ENCODE peak calls at places on chromosomes 16 and 17, in nine cellular contexts. One of them, this sample, is unnamed.

GRCh38 chr17:64504769-64505319 is 1.2 kb downstream of the DDX5 start:
- DNase-seq in CD4-positive, CD25-positive, alpha-beta regulatory T cell: no peak
- DNase-seq in HL-60: peak
- DNase-seq in heart right ventricle: peak
- DNase-seq in ovary: no peak
- DNase-seq in foreskin keratinocyte: no peak
- DNase-seq in right lobe of liver: no peak
- DNase-seq in CD4-positive, alpha-beta memory T cell: peak
- DNase-seq in uterus: peak
- DNase-seq in this sample: no peak

GRCh38 chr16:85008267-85008666 is 3.1 kb downstream of the ZDHHC7 start:
- DNase-seq in CD4-positive, CD25-positive, alpha-beta regulatory T cell: no peak
- DNase-seq in HL-60: no peak
- DNase-seq in heart right ventricle: no peak
- DNase-seq in ovary: no peak
- DNase-seq in foreskin keratinocyte: no peak
- DNase-seq in right lobe of liver: no peak
- DNase-seq in CD4-positive, alpha-beta memory T cell: no peak
- DNase-seq in uterus: no peak
- DNase-seq in this sample: no peak

GRCh38 chr16:86604436-86605220 is 26.3 kb downstream of the FOXL1 start:
- DNase-seq in CD4-positive, CD25-positive, alpha-beta regulatory T cell: peak
- DNase-seq in HL-60: no peak
- DNase-seq in heart right ventricle: no peak
- DNase-seq in ovary: no peak
- DNase-seq in foreskin keratinocyte: no peak
- DNase-seq in right lobe of liver: no peak
- DNase-seq in CD4-positive, alpha-beta memory T cell: peak
- DNase-seq in uterus: no peak
- DNase-seq in this sample: no peak

GRCh38 chr17:50708050-50709000 is 611 bp upstream of the ANKRD40 start:
- DNase-seq in CD4-positive, CD25-positive, alpha-beta regulatory T cell: no peak
- DNase-seq in HL-60: no peak
- DNase-seq in heart right ventricle: no peak
- DNase-seq in ovary: no peak
- DNase-seq in foreskin keratinocyte: no peak
- DNase-seq in right lobe of liver: no peak
- DNase-seq in CD4-positive, alpha-beta memory T cell: peak
- DNase-seq in uterus: no peak
- DNase-seq in this sample: no peak

GRCh38 chr17:75830168-75831031 is 13.8 kb downstream of the UNC13D start:
- DNase-seq in CD4-positive, CD25-positive, alpha-beta regulatory T cell: no peak
- DNase-seq in HL-60: no peak
- DNase-seq in heart right ventricle: no peak
- DNase-seq in ovary: no peak
- DNase-seq in foreskin keratinocyte: no peak
- DNase-seq in right lobe of liver: no peak
- DNase-seq in CD4-positive, alpha-beta memory T cell: no peak
- DNase-seq in uterus: no peak
- DNase-seq in this sample: no peak

GRCh38 chr17:46044286-46044928 is 45.4 kb downstream of the STH start:
- DNase-seq in CD4-positive, CD25-positive, alpha-beta regulatory T cell: peak
- DNase-seq in HL-60: peak
- DNase-seq in heart right ventricle: peak
- DNase-seq in ovary: peak
- DNase-seq in foreskin keratinocyte: peak
- DNase-seq in right lobe of liver: peak
- DNase-seq in CD4-positive, alpha-beta memory T cell: peak
- DNase-seq in uterus: peak
- DNase-seq in this sample: peak

GRCh38 chr17:49371178-49371834 is 9.3 kb upstream of the ZNF652 start:
- DNase-seq in CD4-positive, CD25-positive, alpha-beta regulatory T cell: no peak
- DNase-seq in HL-60: no peak
- DNase-seq in heart right ventricle: no peak
- DNase-seq in ovary: no peak
- DNase-seq in foreskin keratinocyte: no peak
- DNase-seq in right lobe of liver: no peak
- DNase-seq in CD4-positive, alpha-beta memory T cell: no peak
- DNase-seq in uterus: no peak
- DNase-seq in this sample: no peak

GRCh38 chr16:82638095-82638798 is 11.5 kb downstream of the CDH13 start:
- DNase-seq in CD4-positive, CD25-positive, alpha-beta regulatory T cell: no peak
- DNase-seq in HL-60: no peak
- DNase-seq in heart right ventricle: no peak
- DNase-seq in ovary: no peak
- DNase-seq in foreskin keratinocyte: no peak
- DNase-seq in right lobe of liver: no peak
- DNase-seq in CD4-positive, alpha-beta memory T cell: no peak
- DNase-seq in uterus: no peak
- DNase-seq in this sample: no peak

GRCh38 chr17:44878627-44879221 is 20.5 kb downstream of the EFTUD2 start:
- DNase-seq in CD4-positive, CD25-positive, alpha-beta regulatory T cell: no peak
- DNase-seq in HL-60: no peak
- DNase-seq in heart right ventricle: peak
- DNase-seq in ovary: no peak
- DNase-seq in foreskin keratinocyte: no peak
- DNase-seq in right lobe of liver: no peak
- DNase-seq in CD4-positive, alpha-beta memory T cell: no peak
- DNase-seq in uterus: no peak
- DNase-seq in this sample: no peak

GRCh38 chr17:17942846-17943245 is 29.4 kb downstream of the TOM1L2 start:
- DNase-seq in CD4-positive, CD25-positive, alpha-beta regulatory T cell: no peak
- DNase-seq in HL-60: no peak
- DNase-seq in heart right ventricle: no peak
- DNase-seq in ovary: no peak
- DNase-seq in foreskin keratinocyte: no peak
- DNase-seq in right lobe of liver: no peak
- DNase-seq in CD4-positive, alpha-beta memory T cell: no peak
- DNase-seq in uterus: no peak
- DNase-seq in this sample: no peak

GRCh38 chr17:17946104-17946503 is 26.1 kb downstream of the TOM1L2 start:
- DNase-seq in CD4-positive, CD25-positive, alpha-beta regulatory T cell: no peak
- DNase-seq in HL-60: peak
- DNase-seq in heart right ventricle: no peak
- DNase-seq in ovary: no peak
- DNase-seq in foreskin keratinocyte: no peak
- DNase-seq in right lobe of liver: no peak
- DNase-seq in CD4-positive, alpha-beta memory T cell: no peak
- DNase-seq in uterus: no peak
- DNase-seq in this sample: no peak

GRCh38 chr17:17944743-17945142 is 27.5 kb downstream of the TOM1L2 start:
- DNase-seq in CD4-positive, CD25-positive, alpha-beta regulatory T cell: no peak
- DNase-seq in HL-60: no peak
- DNase-seq in heart right ventricle: no peak
- DNase-seq in ovary: no peak
- DNase-seq in foreskin keratinocyte: no peak
- DNase-seq in right lobe of liver: no peak
- DNase-seq in CD4-positive, alpha-beta memory T cell: no peak
- DNase-seq in uterus: no peak
- DNase-seq in this sample: no peak

GRCh38 chr17:17943281-17943984 is 28.8 kb downstream of the TOM1L2 start:
- DNase-seq in CD4-positive, CD25-positive, alpha-beta regulatory T cell: no peak
- DNase-seq in HL-60: no peak
- DNase-seq in heart right ventricle: no peak
- DNase-seq in ovary: no peak
- DNase-seq in foreskin keratinocyte: no peak
- DNase-seq in right lobe of liver: no peak
- DNase-seq in CD4-positive, alpha-beta memory T cell: no peak
- DNase-seq in uterus: no peak
- DNase-seq in this sample: no peak

DNA sequence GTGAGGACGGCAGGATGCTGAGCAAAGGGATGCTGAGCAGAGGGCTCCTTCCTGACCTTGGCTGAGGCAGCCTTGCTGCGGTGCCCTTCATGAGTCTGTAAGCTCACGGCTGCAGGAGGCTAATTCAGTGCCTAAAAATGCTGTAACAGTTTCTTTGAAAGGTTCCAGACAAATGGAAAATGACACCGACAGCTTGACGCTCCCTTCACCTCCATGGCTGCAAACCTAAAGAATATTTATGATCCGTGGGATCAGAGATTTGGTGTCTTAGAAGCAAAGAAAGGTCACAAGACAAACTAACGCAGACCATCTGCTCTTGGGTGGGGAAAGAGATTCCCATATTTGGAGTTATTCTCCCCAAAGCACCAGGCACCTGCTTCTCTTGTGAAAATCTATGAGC is 27.9 kb downstream of the TOM1L2 start:
- DNase-seq in CD4-positive, CD25-positive, alpha-beta regulatory T cell: no peak
- DNase-seq in HL-60: no peak
- DNase-seq in heart right ventricle: no peak
- DNase-seq in ovary: no peak
- DNase-seq in foreskin keratinocyte: no peak
- DNase-seq in right lobe of liver: no peak
- DNase-seq in CD4-positive, alpha-beta memory T cell: no peak
- DNase-seq in uterus: no peak
- DNase-seq in this sample: no peak
- H3K27ac ChIP-seq in CD4-positive, CD25-positive, alpha-beta regulatory T cell: no peak
- H3K27ac ChIP-seq in HL-60: no peak
- H3K27ac ChIP-seq in heart right ventricle: no peak
- H3K27ac ChIP-seq in ovary: no peak
- H3K27ac ChIP-seq in foreskin keratinocyte: no peak
- H3K27ac ChIP-seq in right lobe of liver: no peak
- H3K27ac ChIP-seq in CD4-positive, alpha-beta memory T cell: no peak
- H3K27ac ChIP-seq in uterus: peak
- H3K27ac ChIP-seq in this sample: no peak

GRCh38 chr16:73037845-73038570 is 9.9 kb downstream of the ZFHX3 start:
- DNase-seq in CD4-positive, CD25-positive, alpha-beta regulatory T cell: no peak
- DNase-seq in HL-60: no peak
- DNase-seq in heart right ventricle: no peak
- DNase-seq in ovary: no peak
- DNase-seq in foreskin keratinocyte: no peak
- DNase-seq in right lobe of liver: no peak
- DNase-seq in CD4-positive, alpha-beta memory T cell: no peak
- DNase-seq in uterus: no peak
- DNase-seq in this sample: no peak

GRCh38 chr16:73034374-73034773 is 13.6 kb downstream of the ZFHX3 start:
- DNase-seq in CD4-positive, CD25-positive, alpha-beta regulatory T cell: no peak
- DNase-seq in HL-60: no peak
- DNase-seq in heart right ventricle: no peak
- DNase-seq in ovary: no peak
- DNase-seq in foreskin keratinocyte: no peak
- DNase-seq in right lobe of liver: no peak
- DNase-seq in CD4-positive, alpha-beta memory T cell: no peak
- DNase-seq in uterus: no peak
- DNase-seq in this sample: no peak

GRCh38 chr16:73037331-73037745 is 10.6 kb downstream of the ZFHX3 start:
- DNase-seq in CD4-positive, CD25-positive, alpha-beta regulatory T cell: no peak
- DNase-seq in HL-60: no peak
- DNase-seq in heart right ventricle: no peak
- DNase-seq in ovary: no peak
- DNase-seq in foreskin keratinocyte: no peak
- DNase-seq in right lobe of liver: no peak
- DNase-seq in CD4-positive, alpha-beta memory T cell: no peak
- DNase-seq in uterus: no peak
- DNase-seq in this sample: no peak

GRCh38 chr16:73033271-73033998 is 14.5 kb downstream of the ZFHX3 start:
- DNase-seq in CD4-positive, CD25-positive, alpha-beta regulatory T cell: no peak
- DNase-seq in HL-60: no peak
- DNase-seq in heart right ventricle: no peak
- DNase-seq in ovary: no peak
- DNase-seq in foreskin keratinocyte: no peak
- DNase-seq in right lobe of liver: no peak
- DNase-seq in CD4-positive, alpha-beta memory T cell: no peak
- DNase-seq in uterus: no peak
- DNase-seq in this sample: no peak

DNA sequence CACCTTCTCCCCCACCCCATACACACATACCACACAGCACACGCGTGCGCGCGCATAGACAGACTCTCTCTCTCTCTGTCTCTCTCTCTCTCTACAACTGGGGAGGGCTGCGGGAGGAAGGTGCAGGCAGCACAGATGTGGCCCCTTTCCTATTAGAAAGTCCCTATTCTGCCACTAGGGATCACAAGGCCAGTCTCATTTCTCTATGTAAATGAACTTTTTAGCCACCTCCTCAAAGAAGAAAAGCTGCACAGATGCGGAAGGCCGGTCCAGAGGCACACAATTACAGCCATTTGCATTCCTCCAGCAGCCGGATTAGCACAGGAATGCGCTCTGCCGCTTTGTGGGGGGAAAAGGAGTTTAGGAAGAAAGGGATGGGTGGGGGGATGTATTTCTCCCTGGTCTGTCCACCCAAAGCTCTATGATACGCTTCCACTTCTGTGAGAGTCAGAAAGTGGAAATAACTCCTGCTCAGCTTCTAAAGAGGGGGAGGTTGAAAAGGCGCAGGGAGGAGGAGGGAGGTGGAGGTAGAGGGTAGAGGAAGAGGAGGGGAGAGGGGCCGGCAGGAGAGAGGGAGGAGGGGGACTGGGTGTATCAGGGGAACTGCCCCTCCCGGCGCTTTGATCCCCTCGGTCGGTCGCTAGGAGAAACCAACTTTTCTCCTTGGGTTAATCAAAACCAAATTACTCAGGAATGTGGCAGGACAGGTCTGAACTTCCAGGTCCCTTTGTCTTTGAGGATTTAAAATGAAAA is 11.7 kb downstream of the ZFHX3 start:
- DNase-seq in CD4-positive, CD25-positive, alpha-beta regulatory T cell: no peak
- DNase-seq in HL-60: no peak
- DNase-seq in heart right ventricle: no peak
- DNase-seq in ovary: no peak
- DNase-seq in foreskin keratinocyte: no peak
- DNase-seq in right lobe of liver: no peak
- DNase-seq in CD4-positive, alpha-beta memory T cell: no peak
- DNase-seq in uterus: no peak
- DNase-seq in this sample: no peak
- H3K27ac ChIP-seq in CD4-positive, CD25-positive, alpha-beta regulatory T cell: no peak
- H3K27ac ChIP-seq in HL-60: no peak
- H3K27ac ChIP-seq in heart right ventricle: no peak
- H3K27ac ChIP-seq in ovary: no peak
- H3K27ac ChIP-seq in foreskin keratinocyte: no peak
- H3K27ac ChIP-seq in right lobe of liver: no peak
- H3K27ac ChIP-seq in CD4-positive, alpha-beta memory T cell: no peak
- H3K27ac ChIP-seq in uterus: no peak
- H3K27ac ChIP-seq in this sample: no peak

GRCh38 chr17:39791296-39791992 is 53.7 kb downstream of the GRB7 start:
- DNase-seq in CD4-positive, CD25-positive, alpha-beta regulatory T cell: no peak
- DNase-seq in HL-60: no peak
- DNase-seq in heart right ventricle: no peak
- DNase-seq in ovary: no peak
- DNase-seq in foreskin keratinocyte: no peak
- DNase-seq in right lobe of liver: no peak
- DNase-seq in CD4-positive, alpha-beta memory T cell: peak
- DNase-seq in uterus: no peak
- DNase-seq in this sample: no peak
- H3K27ac ChIP-seq in CD4-positive, CD25-positive, alpha-beta regulatory T cell: peak
- H3K27ac ChIP-seq in HL-60: no peak
- H3K27ac ChIP-seq in heart right ventricle: no peak
- H3K27ac ChIP-seq in ovary: no peak
- H3K27ac ChIP-seq in foreskin keratinocyte: no peak
- H3K27ac ChIP-seq in right lobe of liver: no peak
- H3K27ac ChIP-seq in CD4-positive, alpha-beta memory T cell: peak
- H3K27ac ChIP-seq in uterus: no peak
- H3K27ac ChIP-seq in this sample: no peak

DNA sequence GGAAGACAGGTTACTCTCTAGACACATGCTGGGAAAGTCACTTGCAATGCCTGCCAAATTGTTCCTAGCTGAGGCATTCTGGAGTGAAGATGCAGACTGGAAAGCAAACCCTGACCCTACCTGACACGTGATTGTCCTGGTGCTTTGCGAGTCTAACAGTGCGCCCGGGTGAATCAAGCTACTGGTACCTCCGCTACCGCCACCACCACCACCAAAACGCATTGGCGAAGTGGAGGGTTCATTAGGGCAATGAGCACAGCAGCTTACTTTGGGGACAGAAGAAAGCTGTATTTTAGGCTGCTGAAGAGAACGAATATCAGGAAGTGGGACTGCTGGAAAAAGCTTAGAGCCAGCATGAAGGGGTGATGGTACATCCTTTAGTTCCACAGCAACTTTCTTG is 7.0 kb downstream of the MARF1 start:
- DNase-seq in CD4-positive, CD25-positive, alpha-beta regulatory T cell: no peak
- DNase-seq in HL-60: no peak
- DNase-seq in heart right ventricle: no peak
- DNase-seq in ovary: no peak
- DNase-seq in foreskin keratinocyte: no peak
- DNase-seq in right lobe of liver: no peak
- DNase-seq in CD4-positive, alpha-beta memory T cell: no peak
- DNase-seq in uterus: no peak
- DNase-seq in this sample: no peak
- H3K27ac ChIP-seq in CD4-positive, CD25-positive, alpha-beta regulatory T cell: peak
- H3K27ac ChIP-seq in HL-60: no peak
- H3K27ac ChIP-seq in heart right ventricle: no peak
- H3K27ac ChIP-seq in ovary: no peak
- H3K27ac ChIP-seq in foreskin keratinocyte: no peak
- H3K27ac ChIP-seq in right lobe of liver: no peak
- H3K27ac ChIP-seq in CD4-positive, alpha-beta memory T cell: peak
- H3K27ac ChIP-seq in uterus: no peak
- H3K27ac ChIP-seq in this sample: no peak